ENCODE peak calls at places on chromosomes 2 and 18, in six cellular contexts. One of them, this sample, is unnamed. For H3K4me1, the result is how much of the 10 kb centered on the place peaks cover.

GRCh38 chr2:217650229-217650628 is 352.6 kb downstream of the TNS1 start:
- DNase-seq in cardiac muscle cell: no peak
- DNase-seq in heart left ventricle: no peak
- DNase-seq in upper lobe of left lung: no peak
- DNase-seq in fibroblast of lung: no peak
- DNase-seq in GM12878: no peak
- DNase-seq in this sample: no peak

GRCh38 chr2:239267411-239267941 is 133.3 kb downstream of the HDAC4 start:
- DNase-seq in heart left ventricle: no peak
- DNase-seq in GM12878: peak
- DNase-seq in fibroblast of lung: peak
- DNase-seq in cardiac muscle cell: peak
- DNase-seq in upper lobe of left lung: peak
- DNase-seq in this sample: peak

GRCh38 chr2:236972491-236973379 is 113.0 kb upstream of the COPS8 start:
- DNase-seq in upper lobe of left lung: peak
- DNase-seq in cardiac muscle cell: peak
- DNase-seq in fibroblast of lung: peak
- DNase-seq in heart left ventricle: no peak
- DNase-seq in GM12878: no peak
- DNase-seq in this sample: no peak

GRCh38 chr2:240958366-240959213 is 39.8 kb upstream of the SNED1 start:
- DNase-seq in fibroblast of lung: no peak
- DNase-seq in cardiac muscle cell: no peak
- DNase-seq in upper lobe of left lung: no peak
- DNase-seq in heart left ventricle: no peak
- DNase-seq in GM12878: no peak
- DNase-seq in this sample: peak

GRCh38 chr2:237904806-237905599 is 45.6 kb downstream of the RAMP1 start:
- DNase-seq in cardiac muscle cell: peak
- DNase-seq in heart left ventricle: no peak
- DNase-seq in fibroblast of lung: peak
- DNase-seq in GM12878: peak
- DNase-seq in upper lobe of left lung: peak
- DNase-seq in this sample: no peak

GRCh38 chr2:43595603-43596412 is at the start of gene THADA:
- DNase-seq in GM12878: peak
- DNase-seq in fibroblast of lung: peak
- DNase-seq in cardiac muscle cell: peak
- DNase-seq in heart left ventricle: peak
- DNase-seq in upper lobe of left lung: peak
- DNase-seq in this sample: peak

GRCh38 chr2:24837996-24838513 is 44.8 kb downstream of the CENPO start:
- DNase-seq in heart left ventricle: no peak
- DNase-seq in fibroblast of lung: no peak
- DNase-seq in cardiac muscle cell: no peak
- DNase-seq in upper lobe of left lung: no peak
- DNase-seq in GM12878: no peak
- DNase-seq in this sample: no peak

GRCh38 chr2:231985823-231986261 is 24.3 kb downstream of the DIS3L2 start:
- DNase-seq in fibroblast of lung: no peak
- DNase-seq in cardiac muscle cell: no peak
- DNase-seq in upper lobe of left lung: no peak
- DNase-seq in GM12878: no peak
- DNase-seq in heart left ventricle: no peak
- DNase-seq in this sample: peak

GRCh38 chr2:174965992-174966789 is 39.0 kb downstream of the CHN1 start:
- DNase-seq in heart left ventricle: no peak
- DNase-seq in cardiac muscle cell: peak
- DNase-seq in upper lobe of left lung: no peak
- DNase-seq in GM12878: no peak
- DNase-seq in fibroblast of lung: peak
- DNase-seq in this sample: no peak

GRCh38 chr2:16330571-16331351 is 334.9 kb downstream of the CYRIA start:
- DNase-seq in cardiac muscle cell: no peak
- DNase-seq in GM12878: no peak
- DNase-seq in fibroblast of lung: no peak
- DNase-seq in heart left ventricle: peak
- DNase-seq in upper lobe of left lung: no peak
- DNase-seq in this sample: peak

GRCh38 chr2:59528525-59528924 is 1024.9 kb downstream of the BCL11A start:
- DNase-seq in GM12878: no peak
- DNase-seq in upper lobe of left lung: no peak
- DNase-seq in heart left ventricle: no peak
- DNase-seq in cardiac muscle cell: no peak
- DNase-seq in fibroblast of lung: no peak
- DNase-seq in this sample: no peak

DNA sequence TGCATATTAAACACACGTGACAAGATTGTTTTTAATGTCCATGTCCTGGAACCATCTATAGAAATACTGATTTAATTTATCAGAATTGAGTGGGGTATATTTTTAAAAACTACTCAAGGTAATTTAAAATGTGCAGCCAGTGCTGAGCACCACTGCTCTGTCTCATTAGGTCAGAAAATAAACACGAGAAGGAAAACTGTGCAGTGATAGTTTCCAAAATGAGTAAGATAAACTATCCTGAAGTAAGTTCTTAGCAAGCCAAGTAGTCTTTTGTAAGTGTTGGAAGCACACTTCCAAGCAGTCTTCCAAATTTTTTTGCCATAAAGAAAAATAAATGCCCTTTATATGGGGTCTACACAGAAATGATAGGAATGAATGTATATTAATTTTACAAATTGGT is 93.8 kb upstream of the DNAJC10 start:
- DNase-seq in heart left ventricle: no peak
- DNase-seq in upper lobe of left lung: no peak
- DNase-seq in fibroblast of lung: no peak
- DNase-seq in cardiac muscle cell: no peak
- DNase-seq in GM12878: no peak
- DNase-seq in this sample: no peak
- TF ChIP-seq CTCF in heart left ventricle: no peak
- TF ChIP-seq CTCF in upper lobe of left lung: no peak
- TF ChIP-seq CTCF in fibroblast of lung: no peak
- TF ChIP-seq CTCF in cardiac muscle cell: no peak
- TF ChIP-seq CTCF in GM12878: no peak
- TF ChIP-seq CTCF in this sample: no peak

GRCh38 chr2:45169339-45170190 is 160.3 kb upstream of the SIX2 start:
- DNase-seq in cardiac muscle cell: peak
- DNase-seq in upper lobe of left lung: no peak
- DNase-seq in GM12878: no peak
- DNase-seq in fibroblast of lung: no peak
- DNase-seq in heart left ventricle: no peak
- DNase-seq in this sample: peak
- H3K4me3 ChIP-seq in cardiac muscle cell: peak
- H3K4me3 ChIP-seq in upper lobe of left lung: peak
- H3K4me3 ChIP-seq in GM12878: no peak
- H3K4me3 ChIP-seq in fibroblast of lung: peak
- H3K4me3 ChIP-seq in heart left ventricle: peak
- H3K4me3 ChIP-seq in this sample: peak

GRCh38 chr18:28032177-28032576 is 144.8 kb downstream of the CDH2 start:
- DNase-seq in heart left ventricle: no peak
- DNase-seq in fibroblast of lung: no peak
- DNase-seq in upper lobe of left lung: no peak
- DNase-seq in GM12878: no peak
- DNase-seq in cardiac muscle cell: no peak
- DNase-seq in this sample: no peak
- H3K4me1 ChIP-seq in heart left ventricle: under half
- H3K4me1 ChIP-seq in fibroblast of lung: under half
- H3K4me1 ChIP-seq in upper lobe of left lung: under half
- H3K4me1 ChIP-seq in GM12878: under half
- H3K4me1 ChIP-seq in cardiac muscle cell: half or more
- H3K4me1 ChIP-seq in this sample: under half

GRCh38 chr18:71844810-71845209 is 699.3 kb downstream of the CBLN2 start:
- DNase-seq in GM12878: no peak
- DNase-seq in upper lobe of left lung: no peak
- DNase-seq in fibroblast of lung: no peak
- DNase-seq in cardiac muscle cell: no peak
- DNase-seq in heart left ventricle: no peak
- DNase-seq in this sample: no peak
- TF ChIP-seq CTCF in GM12878: no peak
- TF ChIP-seq CTCF in upper lobe of left lung: no peak
- TF ChIP-seq CTCF in fibroblast of lung: no peak
- TF ChIP-seq CTCF in cardiac muscle cell: no peak
- TF ChIP-seq CTCF in heart left ventricle: no peak
- TF ChIP-seq CTCF in this sample: no peak

GRCh38 chr18:55268146-55268545 is 308.9 kb upstream of the CCDC68 start:
- DNase-seq in upper lobe of left lung: no peak
- DNase-seq in fibroblast of lung: no peak
- DNase-seq in cardiac muscle cell: no peak
- DNase-seq in heart left ventricle: no peak
- DNase-seq in GM12878: peak
- DNase-seq in this sample: no peak
- H3K4me3 ChIP-seq in upper lobe of left lung: no peak
- H3K4me3 ChIP-seq in fibroblast of lung: no peak
- H3K4me3 ChIP-seq in cardiac muscle cell: no peak
- H3K4me3 ChIP-seq in heart left ventricle: no peak
- H3K4me3 ChIP-seq in GM12878: peak
- H3K4me3 ChIP-seq in this sample: no peak

GRCh38 chr2:111145103-111145760 is 24.5 kb downstream of the BCL2L11 start:
- DNase-seq in heart left ventricle: no peak
- DNase-seq in upper lobe of left lung: no peak
- DNase-seq in fibroblast of lung: no peak
- DNase-seq in cardiac muscle cell: no peak
- DNase-seq in GM12878: no peak
- DNase-seq in this sample: no peak
- H3K4me1 ChIP-seq in heart left ventricle: under half
- H3K4me1 ChIP-seq in upper lobe of left lung: under half
- H3K4me1 ChIP-seq in fibroblast of lung: under half
- H3K4me1 ChIP-seq in cardiac muscle cell: under half
- H3K4me1 ChIP-seq in GM12878: under half
- H3K4me1 ChIP-seq in this sample: under half

GRCh38 chr2:209973328-209973727 is 29.1 kb upstream of the RPE start:
- DNase-seq in heart left ventricle: no peak
- DNase-seq in fibroblast of lung: peak
- DNase-seq in cardiac muscle cell: no peak
- DNase-seq in GM12878: no peak
- DNase-seq in upper lobe of left lung: no peak
- DNase-seq in this sample: no peak

GRCh38 chr2:209976698-209977385 is 25.6 kb upstream of the RPE start:
- DNase-seq in heart left ventricle: no peak
- DNase-seq in fibroblast of lung: no peak
- DNase-seq in upper lobe of left lung: no peak
- DNase-seq in cardiac muscle cell: no peak
- DNase-seq in GM12878: peak
- DNase-seq in this sample: no peak

GRCh38 chr2:209974566-209974965 is 27.9 kb upstream of the RPE start:
- DNase-seq in heart left ventricle: no peak
- DNase-seq in fibroblast of lung: no peak
- DNase-seq in cardiac muscle cell: no peak
- DNase-seq in GM12878: no peak
- DNase-seq in upper lobe of left lung: no peak
- DNase-seq in this sample: no peak

DNA sequence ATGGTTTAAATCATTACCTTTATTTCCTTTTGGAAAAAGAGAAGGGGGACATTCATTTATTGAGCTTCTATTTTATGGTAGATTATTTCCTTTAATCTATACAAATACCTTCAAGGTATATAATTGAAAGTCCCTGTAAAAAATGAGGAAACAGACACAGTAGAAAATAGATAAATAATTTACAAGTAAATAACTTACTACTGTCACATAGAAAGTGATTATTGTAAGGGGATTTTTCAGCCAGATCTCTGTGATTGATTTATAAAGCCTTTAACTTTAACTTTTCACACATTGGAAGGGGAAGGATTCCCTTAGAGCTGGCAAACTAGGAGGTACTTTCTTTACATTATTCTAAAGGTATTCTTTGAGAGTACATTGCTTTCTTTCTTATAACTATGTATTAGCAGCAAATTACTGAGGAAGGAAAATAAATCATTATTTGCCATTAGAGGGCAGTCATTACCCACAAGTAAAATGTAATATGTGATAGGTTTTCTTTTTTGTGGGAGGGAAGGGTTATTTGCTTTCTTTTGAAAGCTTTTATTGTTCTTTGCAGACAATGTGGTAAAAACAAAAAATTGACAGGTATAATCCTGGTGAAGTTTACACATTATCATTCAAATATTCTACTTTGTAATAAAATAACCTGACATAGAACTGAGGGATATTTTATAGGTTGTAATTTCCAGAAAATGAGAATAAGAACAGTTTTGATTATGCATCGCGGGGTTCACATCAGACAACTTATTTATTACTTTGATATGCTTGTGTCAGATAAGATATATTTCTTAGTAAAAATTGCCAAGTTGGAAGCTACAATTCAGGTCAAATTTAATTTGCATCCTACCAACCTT is 24.8 kb upstream of the RPE start:
- DNase-seq in cardiac muscle cell: peak
- DNase-seq in fibroblast of lung: peak
- DNase-seq in heart left ventricle: no peak
- DNase-seq in GM12878: peak
- DNase-seq in upper lobe of left lung: no peak
- DNase-seq in this sample: no peak
- TF ChIP-seq CTCF in cardiac muscle cell: peak
- TF ChIP-seq CTCF in fibroblast of lung: peak
- TF ChIP-seq CTCF in heart left ventricle: peak
- TF ChIP-seq CTCF in GM12878: peak
- TF ChIP-seq CTCF in upper lobe of left lung: peak
- TF ChIP-seq CTCF in this sample: peak

DNA sequence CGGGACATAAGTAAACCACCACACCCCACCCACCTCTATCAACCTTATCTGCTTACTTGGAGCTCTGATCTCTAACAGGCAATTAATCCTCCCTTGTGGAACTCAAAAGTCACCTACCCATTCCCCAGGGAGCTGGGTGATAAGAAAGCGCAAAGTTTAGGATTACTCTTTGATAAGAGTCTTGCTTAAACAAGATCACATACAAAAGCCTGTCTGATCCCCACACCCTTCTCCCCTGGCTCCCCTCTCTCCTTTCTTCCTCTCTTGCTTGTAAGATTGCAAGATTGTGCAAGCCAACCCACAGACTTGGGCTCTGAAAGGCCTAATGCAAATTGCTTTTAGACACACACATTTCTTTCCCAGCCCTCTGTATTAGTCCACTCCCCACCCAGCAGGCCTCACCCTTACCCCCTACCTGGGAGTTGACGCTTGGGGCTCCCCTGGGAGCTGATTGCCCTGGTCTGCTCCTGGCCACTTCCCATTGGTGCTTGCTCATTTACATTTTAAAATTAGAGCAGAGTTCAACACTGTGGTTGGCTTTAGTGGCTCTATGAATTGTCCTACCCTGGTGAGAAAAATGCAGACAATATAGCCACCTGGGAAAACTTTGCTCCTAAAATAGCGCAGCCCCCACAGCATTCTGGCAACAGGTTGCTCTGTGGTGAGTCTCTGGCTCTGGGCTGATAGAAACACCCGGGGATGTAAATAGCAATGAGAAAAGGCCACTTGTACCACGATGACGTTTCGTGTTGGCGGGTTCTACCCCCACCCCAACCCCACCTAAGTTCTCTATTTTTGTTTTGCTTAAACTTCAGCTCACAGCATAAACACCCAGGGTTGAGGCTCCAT is 92.8 kb upstream of the MSH2 start:
- DNase-seq in heart left ventricle: no peak
- DNase-seq in upper lobe of left lung: peak
- DNase-seq in cardiac muscle cell: peak
- DNase-seq in fibroblast of lung: peak
- DNase-seq in GM12878: peak
- DNase-seq in this sample: no peak
- H3K4me3 ChIP-seq in heart left ventricle: no peak
- H3K4me3 ChIP-seq in upper lobe of left lung: no peak
- H3K4me3 ChIP-seq in cardiac muscle cell: no peak
- H3K4me3 ChIP-seq in fibroblast of lung: no peak
- H3K4me3 ChIP-seq in GM12878: peak
- H3K4me3 ChIP-seq in this sample: no peak